ENCODE peak calls at places on chromosomes 6 and 20, in eight cellular contexts. X is D341Med, Z is SW480, D is fibroblast of the aortic adventitia, V is endothelial cell, L is psoas muscle, M is T-helper 1 cell, E is spleen. S is an unnamed sample.

GRCh38 chr20:10119336-10119735 is 84.5 kb downstream of the ANKEF1 start:
- DNase-seq in X (no peak), Z (no peak), D (peak), V (no peak), L (no peak), M (no peak), E (no peak), S (no peak)

GRCh38 chr6:122153530-122153929 is 245.9 kb upstream of the HSF2 start:
- DNase-seq in X (no peak), Z (no peak), D (no peak), V (no peak), L (no peak), M (no peak), E (no peak), S (no peak)

GRCh38 chr6:21157186-21157929 is 436.2 kb upstream of the SOX4 start:
- DNase-seq in X (no peak), Z (no peak), D (no peak), V (no peak), L (no peak), M (peak), E (no peak), S (no peak)

GRCh38 chr6:161356167-161356844 is 82.4 kb upstream of the AGPAT4 start:
- DNase-seq in X (no peak), Z (no peak), D (no peak), V (no peak), L (no peak), M (no peak), E (no peak), S (no peak)

GRCh38 chr20:47318596-47319516 is 37.6 kb downstream of the ZMYND8 start:
- DNase-seq in X (no peak), Z (peak), D (peak), V (peak), L (peak), M (peak), E (peak), S (no peak)

GRCh38 chr6:82842721-82843120 is 222.9 kb downstream of the UBE3D start:
- DNase-seq in X (no peak), Z (peak), D (peak), V (no peak), L (no peak), M (no peak), E (no peak), S (no peak)

GRCh38 chr6:108200186-108200585 is 34.4 kb downstream of the NR2E1 start:
- DNase-seq in X (no peak), Z (no peak), D (no peak), V (no peak), L (no peak), M (no peak), E (no peak), S (no peak)

GRCh38 chr6:167093406-167093921 is 29.4 kb upstream of the CCR6 start:
- DNase-seq in X (no peak), Z (no peak), D (no peak), V (no peak), L (no peak), M (no peak), E (peak), S (no peak)

GRCh38 chr20:8095648-8096572 is 36.2 kb upstream of the PLCB1 start:
- DNase-seq in X (no peak), Z (no peak), D (peak), V (no peak), L (no peak), M (no peak), E (no peak), S (no peak)

GRCh38 chr20:63313349-63314014 is 20.5 kb downstream of the COL20A1 start:
- DNase-seq in X (no peak), Z (peak), D (no peak), V (no peak), L (peak), M (no peak), E (peak), S (no peak)

GRCh38 chr20:25035924-25036323 is 22.0 kb downstream of the ACSS1 start:
- DNase-seq in X (no peak), Z (no peak), D (no peak), V (no peak), L (no peak), M (peak), E (no peak), S (no peak)

GRCh38 chr6:129235167-129236072 is 352.5 kb downstream of the LAMA2 start:
- DNase-seq in X (no peak), Z (no peak), D (peak), V (no peak), L (no peak), M (no peak), E (no peak), S (no peak)

GRCh38 chr6:31888281-31889258 is 8.9 kb downstream of the EHMT2 start:
- DNase-seq in X (peak), Z (no peak), D (no peak), V (peak), L (no peak), M (peak), E (peak), S (peak)

GRCh38 chr6:151681426-151682059 is 125.9 kb upstream of the ESR1 start:
- DNase-seq in X (no peak), Z (no peak), D (peak), V (peak), L (no peak), M (no peak), E (no peak), S (peak)

GRCh38 chr6:170067923-170068360 is 222.9 kb downstream of the DLL1 start:
- DNase-seq in X (no peak), Z (no peak), D (no peak), V (no peak), L (no peak), M (no peak), E (peak), S (no peak)

GRCh38 chr20:38214871-38215788 is 45.4 kb downstream of the KIAA1755 start:
- DNase-seq in X (no peak), Z (no peak), D (no peak), V (no peak), L (no peak), M (no peak), E (peak), S (no peak)

GRCh38 chr20:48603819-48604405 is 223.9 kb downstream of the PREX1 start:
- DNase-seq in X (no peak), Z (no peak), D (no peak), V (no peak), L (peak), M (no peak), E (peak), S (no peak)

GRCh38 chr6:52221302-52221701 is 23.0 kb downstream of the IL17F start:
- DNase-seq in X (no peak), Z (no peak), D (no peak), V (no peak), L (no peak), M (peak), E (no peak), S (no peak)

GRCh38 chr6:37531026-37531425 is 31.3 kb upstream of the CCDC167 start:
- DNase-seq in X (no peak), Z (no peak), D (no peak), V (no peak), L (no peak), M (no peak), E (no peak), S (no peak)

GRCh38 chr6:20969551-20969950 is 435.3 kb downstream of the CDKAL1 start:
- DNase-seq in X (no peak), Z (no peak), D (no peak), V (no peak), L (no peak), M (no peak), E (no peak), S (no peak)

GRCh38 chr6:40474937-40475336 is 112.2 kb downstream of the LRFN2 start:
- DNase-seq in X (no peak), Z (no peak), D (no peak), V (no peak), L (no peak), M (no peak), E (no peak), S (no peak)

GRCh38 chr6:138590796-138591709 is 91.8 kb upstream of the NHSL1 start:
- DNase-seq in X (peak), Z (peak), D (peak), V (peak), L (no peak), M (peak), E (no peak), S (peak)

GRCh38 chr6:56752009-56752408 is 109.3 kb upstream of the DST start:
- DNase-seq in X (no peak), Z (no peak), D (peak), V (no peak), L (no peak), M (no peak), E (no peak), S (no peak)

GRCh38 chr20:41956316-41957050 is 338.3 kb upstream of the CHD6 start:
- DNase-seq in X (peak), Z (peak), D (no peak), V (no peak), L (no peak), M (no peak), E (no peak), S (no peak)

GRCh38 chr20:53643031-53643832 is 49.6 kb upstream of the ZNF217 start:
- DNase-seq in X (no peak), Z (peak), D (peak), V (no peak), L (no peak), M (peak), E (peak), S (peak)

GRCh38 chr20:2300420-2300819 is 4.6 kb downstream of the TGM3 start:
- DNase-seq in X (no peak), Z (no peak), D (no peak), V (no peak), L (no peak), M (no peak), E (no peak), S (no peak)

GRCh38 chr6:140079328-140079727 is 704.9 kb upstream of the CITED2 start:
- DNase-seq in X (no peak), Z (no peak), D (peak), V (no peak), L (no peak), M (no peak), E (no peak), S (no peak)

GRCh38 chr20:6122111-6122872 is 538 bp downstream of the FERMT1 start:
- DNase-seq in X (no peak), Z (peak), D (peak), V (no peak), L (no peak), M (no peak), E (no peak), S (no peak)